ENCODE peak calls at places on chromosome 9, in nine cellular contexts. One of them, this sample, is unnamed.

GRCh38 chr9:135474915-135475314 is 4.7 kb upstream of the PPP1R26 start:
- DNase-seq in endothelial cell: peak; percentile 67
- DNase-seq in HuH-7.5: peak; percentile 65
- DNase-seq in Caco-2: no peak
- DNase-seq in NAMALWA: peak; percentile 55
- DNase-seq in H7: peak; percentile 94
- DNase-seq in CD4-positive, alpha-beta T cell: no peak
- DNase-seq in T-helper 17 cell: no peak
- DNase-seq in astrocyte of the cerebellum: no peak
- DNase-seq in this sample: peak; percentile 77

GRCh38 chr9:111622626-111623025 is 8.5 kb upstream of the DNAJC25 start:
- DNase-seq in endothelial cell: no peak
- DNase-seq in HuH-7.5: no peak
- DNase-seq in Caco-2: no peak
- DNase-seq in NAMALWA: no peak
- DNase-seq in H7: no peak
- DNase-seq in CD4-positive, alpha-beta T cell: no peak
- DNase-seq in T-helper 17 cell: no peak
- DNase-seq in astrocyte of the cerebellum: no peak
- DNase-seq in this sample: no peak

GRCh38 chr9:135376511-135377173 is 102.9 kb upstream of the PPP1R26 start:
- DNase-seq in endothelial cell: no peak
- DNase-seq in HuH-7.5: no peak
- DNase-seq in Caco-2: no peak
- DNase-seq in NAMALWA: no peak
- DNase-seq in H7: no peak
- DNase-seq in CD4-positive, alpha-beta T cell: no peak
- DNase-seq in T-helper 17 cell: no peak
- DNase-seq in astrocyte of the cerebellum: no peak
- DNase-seq in this sample: no peak

GRCh38 chr9:71897573-71897972 is 13.4 kb downstream of the ABHD17B start:
- DNase-seq in endothelial cell: no peak
- DNase-seq in HuH-7.5: no peak
- DNase-seq in Caco-2: no peak
- DNase-seq in NAMALWA: peak; percentile 81
- DNase-seq in H7: no peak
- DNase-seq in CD4-positive, alpha-beta T cell: no peak
- DNase-seq in T-helper 17 cell: no peak
- DNase-seq in astrocyte of the cerebellum: no peak
- DNase-seq in this sample: no peak

GRCh38 chr9:76161546-76161945 is 232.7 kb downstream of the RFK start:
- DNase-seq in endothelial cell: no peak
- DNase-seq in HuH-7.5: no peak
- DNase-seq in Caco-2: no peak
- DNase-seq in NAMALWA: no peak
- DNase-seq in H7: no peak
- DNase-seq in CD4-positive, alpha-beta T cell: no peak
- DNase-seq in T-helper 17 cell: no peak
- DNase-seq in astrocyte of the cerebellum: peak; percentile 65
- DNase-seq in this sample: no peak

GRCh38 chr9:137984005-137984404 is 106.4 kb downstream of the CACNA1B start:
- DNase-seq in endothelial cell: no peak
- DNase-seq in HuH-7.5: no peak
- DNase-seq in Caco-2: no peak
- DNase-seq in NAMALWA: no peak
- DNase-seq in H7: no peak
- DNase-seq in CD4-positive, alpha-beta T cell: no peak
- DNase-seq in T-helper 17 cell: no peak
- DNase-seq in astrocyte of the cerebellum: no peak
- DNase-seq in this sample: no peak

GRCh38 chr9:20504930-20505329 is 117.4 kb downstream of the MLLT3 start:
- DNase-seq in endothelial cell: no peak
- DNase-seq in HuH-7.5: no peak
- DNase-seq in Caco-2: no peak
- DNase-seq in NAMALWA: no peak
- DNase-seq in H7: no peak
- DNase-seq in CD4-positive, alpha-beta T cell: peak; percentile 21
- DNase-seq in T-helper 17 cell: no peak
- DNase-seq in astrocyte of the cerebellum: no peak
- DNase-seq in this sample: no peak

GRCh38 chr9:89528131-89528530 is 30.2 kb upstream of the SEMA4D start:
- DNase-seq in endothelial cell: no peak
- DNase-seq in HuH-7.5: no peak
- DNase-seq in Caco-2: no peak
- DNase-seq in NAMALWA: no peak
- DNase-seq in H7: no peak
- DNase-seq in CD4-positive, alpha-beta T cell: no peak
- DNase-seq in T-helper 17 cell: no peak
- DNase-seq in astrocyte of the cerebellum: no peak
- DNase-seq in this sample: no peak

GRCh38 chr9:112069318-112070169 is 105.6 kb downstream of the SUSD1 start:
- DNase-seq in endothelial cell: no peak
- DNase-seq in HuH-7.5: no peak
- DNase-seq in Caco-2: peak; percentile 73
- DNase-seq in NAMALWA: no peak
- DNase-seq in H7: no peak
- DNase-seq in CD4-positive, alpha-beta T cell: no peak
- DNase-seq in T-helper 17 cell: no peak
- DNase-seq in astrocyte of the cerebellum: no peak
- DNase-seq in this sample: no peak

GRCh38 chr9:8649157-8649556 is 849.6 kb upstream of the DMAC1 start:
- DNase-seq in endothelial cell: no peak
- DNase-seq in HuH-7.5: no peak
- DNase-seq in Caco-2: no peak
- DNase-seq in NAMALWA: no peak
- DNase-seq in H7: no peak
- DNase-seq in CD4-positive, alpha-beta T cell: no peak
- DNase-seq in T-helper 17 cell: no peak
- DNase-seq in astrocyte of the cerebellum: peak; percentile 48
- DNase-seq in this sample: no peak

GRCh38 chr9:5025416-5025815 is 40.3 kb downstream of the JAK2 start:
- DNase-seq in endothelial cell: no peak
- DNase-seq in HuH-7.5: no peak
- DNase-seq in Caco-2: no peak
- DNase-seq in NAMALWA: no peak
- DNase-seq in H7: no peak
- DNase-seq in CD4-positive, alpha-beta T cell: no peak
- DNase-seq in T-helper 17 cell: no peak
- DNase-seq in astrocyte of the cerebellum: no peak
- DNase-seq in this sample: no peak

GRCh38 chr9:87896891-87897290 is 14.2 kb downstream of the SPATA31E1 start:
- DNase-seq in endothelial cell: no peak
- DNase-seq in HuH-7.5: no peak
- DNase-seq in Caco-2: no peak
- DNase-seq in NAMALWA: no peak
- DNase-seq in H7: no peak
- DNase-seq in CD4-positive, alpha-beta T cell: no peak
- DNase-seq in T-helper 17 cell: no peak
- DNase-seq in astrocyte of the cerebellum: no peak
- DNase-seq in this sample: no peak

GRCh38 chr9:82553654-82554366 is 509.1 kb downstream of the RASEF start:
- DNase-seq in endothelial cell: no peak
- DNase-seq in HuH-7.5: no peak
- DNase-seq in Caco-2: no peak
- DNase-seq in NAMALWA: no peak
- DNase-seq in H7: no peak
- DNase-seq in CD4-positive, alpha-beta T cell: no peak
- DNase-seq in T-helper 17 cell: no peak
- DNase-seq in astrocyte of the cerebellum: no peak
- DNase-seq in this sample: no peak